ENCODE peak calls at places on chromosomes 4 and X, in nine cellular contexts. One of them, this sample, is unnamed.

GRCh38 chr4:91436556-91436955 is 867.2 kb upstream of the GRID2 start:
- DNase-seq in T-helper 1 cell: no peak
- DNase-seq in tibial nerve: no peak
- DNase-seq in iris pigment epithelial cell: no peak
- DNase-seq in iPS-NIHi11: no peak
- DNase-seq in NCI-H1436: no peak
- DNase-seq in T-helper 2 cell: no peak
- DNase-seq in Right ventricle myocardium superior: no peak
- DNase-seq in fibroblast of pulmonary artery: no peak
- DNase-seq in this sample: no peak

GRCh38 chr4:145920205-145920604 is 18.4 kb downstream of the ZNF827 start:
- DNase-seq in tibial nerve: no peak
- DNase-seq in NCI-H1436: no peak
- DNase-seq in T-helper 2 cell: no peak
- DNase-seq in T-helper 1 cell: no peak
- DNase-seq in iris pigment epithelial cell: peak
- DNase-seq in Right ventricle myocardium superior: no peak
- DNase-seq in iPS-NIHi11: no peak
- DNase-seq in fibroblast of pulmonary artery: peak
- DNase-seq in this sample: no peak

GRCh38 chr4:78612398-78613005 is 60.9 kb downstream of the ANXA3 start:
- DNase-seq in NCI-H1436: peak
- DNase-seq in iris pigment epithelial cell: peak
- DNase-seq in fibroblast of pulmonary artery: peak
- DNase-seq in T-helper 1 cell: no peak
- DNase-seq in Right ventricle myocardium superior: no peak
- DNase-seq in tibial nerve: no peak
- DNase-seq in T-helper 2 cell: no peak
- DNase-seq in iPS-NIHi11: peak
- DNase-seq in this sample: no peak

GRCh38 chr4:8101213-8101781 is 57.3 kb downstream of the ABLIM2 start:
- DNase-seq in T-helper 2 cell: no peak
- DNase-seq in fibroblast of pulmonary artery: peak
- DNase-seq in NCI-H1436: no peak
- DNase-seq in iris pigment epithelial cell: peak
- DNase-seq in Right ventricle myocardium superior: no peak
- DNase-seq in T-helper 1 cell: no peak
- DNase-seq in tibial nerve: peak
- DNase-seq in iPS-NIHi11: no peak
- DNase-seq in this sample: peak

GRCh38 chr4:149781150-149781549 is 34.5 kb downstream of the IQCM start:
- DNase-seq in T-helper 2 cell: no peak
- DNase-seq in Right ventricle myocardium superior: no peak
- DNase-seq in iris pigment epithelial cell: peak
- DNase-seq in T-helper 1 cell: no peak
- DNase-seq in fibroblast of pulmonary artery: peak
- DNase-seq in NCI-H1436: no peak
- DNase-seq in iPS-NIHi11: no peak
- DNase-seq in tibial nerve: no peak
- DNase-seq in this sample: no peak

GRCh38 chr4:37999000-37999745 is 39.0 kb downstream of the PTTG2 start:
- DNase-seq in T-helper 2 cell: no peak
- DNase-seq in NCI-H1436: peak
- DNase-seq in T-helper 1 cell: no peak
- DNase-seq in iPS-NIHi11: no peak
- DNase-seq in iris pigment epithelial cell: no peak
- DNase-seq in tibial nerve: no peak
- DNase-seq in Right ventricle myocardium superior: no peak
- DNase-seq in fibroblast of pulmonary artery: no peak
- DNase-seq in this sample: no peak

GRCh38 chr4:78477276-78477675 is 74.3 kb upstream of the ANXA3 start:
- DNase-seq in Right ventricle myocardium superior: no peak
- DNase-seq in T-helper 1 cell: no peak
- DNase-seq in T-helper 2 cell: no peak
- DNase-seq in iris pigment epithelial cell: peak
- DNase-seq in fibroblast of pulmonary artery: peak
- DNase-seq in iPS-NIHi11: no peak
- DNase-seq in NCI-H1436: no peak
- DNase-seq in tibial nerve: no peak
- DNase-seq in this sample: no peak

GRCh38 chr4:110704748-110705439 is 82.0 kb upstream of the PITX2 start:
- DNase-seq in Right ventricle myocardium superior: no peak
- DNase-seq in T-helper 2 cell: no peak
- DNase-seq in tibial nerve: no peak
- DNase-seq in fibroblast of pulmonary artery: no peak
- DNase-seq in iris pigment epithelial cell: no peak
- DNase-seq in NCI-H1436: no peak
- DNase-seq in iPS-NIHi11: no peak
- DNase-seq in T-helper 1 cell: no peak
- DNase-seq in this sample: no peak

GRCh38 chrX:73852022-73852421 is 289.0 kb downstream of the CHIC1 start:
- DNase-seq in NCI-H1436: no peak
- DNase-seq in iris pigment epithelial cell: no peak
- DNase-seq in iPS-NIHi11: no peak
- DNase-seq in Right ventricle myocardium superior: no peak
- DNase-seq in T-helper 2 cell: no peak
- DNase-seq in T-helper 1 cell: no peak
- DNase-seq in fibroblast of pulmonary artery: no peak
- DNase-seq in tibial nerve: no peak
- DNase-seq in this sample: no peak

GRCh38 chrX:119638725-119639471 is 32.7 kb upstream of the NKRF start:
- DNase-seq in iPS-NIHi11: no peak
- DNase-seq in tibial nerve: no peak
- DNase-seq in Right ventricle myocardium superior: no peak
- DNase-seq in NCI-H1436: no peak
- DNase-seq in iris pigment epithelial cell: peak
- DNase-seq in T-helper 2 cell: no peak
- DNase-seq in fibroblast of pulmonary artery: no peak
- DNase-seq in T-helper 1 cell: no peak
- DNase-seq in this sample: no peak

GRCh38 chr4:126697748-126698147 is 935.0 kb upstream of the INTU start:
- DNase-seq in T-helper 1 cell: no peak
- DNase-seq in fibroblast of pulmonary artery: peak
- DNase-seq in T-helper 2 cell: no peak
- DNase-seq in Right ventricle myocardium superior: no peak
- DNase-seq in iPS-NIHi11: no peak
- DNase-seq in NCI-H1436: no peak
- DNase-seq in tibial nerve: no peak
- DNase-seq in iris pigment epithelial cell: peak
- DNase-seq in this sample: no peak

GRCh38 chr4:8201341-8201781 is 2.3 kb downstream of the SH3TC1 start:
- DNase-seq in tibial nerve: no peak
- DNase-seq in T-helper 1 cell: no peak
- DNase-seq in T-helper 2 cell: no peak
- DNase-seq in NCI-H1436: no peak
- DNase-seq in Right ventricle myocardium superior: no peak
- DNase-seq in iPS-NIHi11: no peak
- DNase-seq in iris pigment epithelial cell: no peak
- DNase-seq in fibroblast of pulmonary artery: no peak
- DNase-seq in this sample: no peak

GRCh38 chr4:39341075-39341725 is 25.0 kb downstream of the RFC1 start:
- DNase-seq in tibial nerve: no peak
- DNase-seq in iPS-NIHi11: no peak
- DNase-seq in iris pigment epithelial cell: no peak
- DNase-seq in T-helper 1 cell: no peak
- DNase-seq in NCI-H1436: no peak
- DNase-seq in Right ventricle myocardium superior: no peak
- DNase-seq in fibroblast of pulmonary artery: no peak
- DNase-seq in T-helper 2 cell: no peak
- DNase-seq in this sample: no peak

GRCh38 chr4:134885436-134885835 is 683.8 kb upstream of the PABPC4L start:
- DNase-seq in NCI-H1436: no peak
- DNase-seq in Right ventricle myocardium superior: no peak
- DNase-seq in fibroblast of pulmonary artery: peak
- DNase-seq in iPS-NIHi11: no peak
- DNase-seq in T-helper 1 cell: no peak
- DNase-seq in tibial nerve: no peak
- DNase-seq in iris pigment epithelial cell: no peak
- DNase-seq in T-helper 2 cell: no peak
- DNase-seq in this sample: no peak

GRCh38 chrX:45765281-45765680 is 564.6 kb upstream of the DIPK2B start:
- DNase-seq in fibroblast of pulmonary artery: no peak
- DNase-seq in Right ventricle myocardium superior: no peak
- DNase-seq in tibial nerve: no peak
- DNase-seq in NCI-H1436: no peak
- DNase-seq in iris pigment epithelial cell: no peak
- DNase-seq in iPS-NIHi11: no peak
- DNase-seq in T-helper 1 cell: no peak
- DNase-seq in T-helper 2 cell: no peak
- DNase-seq in this sample: no peak

GRCh38 chrX:107780525-107780924 is 3.0 kb downstream of the NCBP2L start:
- DNase-seq in T-helper 1 cell: no peak
- DNase-seq in NCI-H1436: no peak
- DNase-seq in tibial nerve: no peak
- DNase-seq in fibroblast of pulmonary artery: no peak
- DNase-seq in iris pigment epithelial cell: no peak
- DNase-seq in T-helper 2 cell: no peak
- DNase-seq in iPS-NIHi11: no peak
- DNase-seq in Right ventricle myocardium superior: no peak
- DNase-seq in this sample: no peak

GRCh38 chr4:40438384-40439026 is 103.4 kb downstream of the CHRNA9 start:
- DNase-seq in iris pigment epithelial cell: no peak
- DNase-seq in T-helper 2 cell: no peak
- DNase-seq in Right ventricle myocardium superior: no peak
- DNase-seq in fibroblast of pulmonary artery: no peak
- DNase-seq in iPS-NIHi11: no peak
- DNase-seq in NCI-H1436: no peak
- DNase-seq in tibial nerve: no peak
- DNase-seq in T-helper 1 cell: no peak
- DNase-seq in this sample: no peak

GRCh38 chr4:51943221-51943620 is 76.9 kb downstream of the LRRC66 start:
- DNase-seq in T-helper 1 cell: no peak
- DNase-seq in Right ventricle myocardium superior: no peak
- DNase-seq in iris pigment epithelial cell: peak
- DNase-seq in iPS-NIHi11: no peak
- DNase-seq in tibial nerve: no peak
- DNase-seq in T-helper 2 cell: no peak
- DNase-seq in NCI-H1436: no peak
- DNase-seq in fibroblast of pulmonary artery: peak
- DNase-seq in this sample: no peak

GRCh38 chr4:139234258-139234657 is 45.8 kb downstream of the MGARP start:
- DNase-seq in iris pigment epithelial cell: no peak
- DNase-seq in Right ventricle myocardium superior: no peak
- DNase-seq in NCI-H1436: no peak
- DNase-seq in tibial nerve: no peak
- DNase-seq in iPS-NIHi11: no peak
- DNase-seq in fibroblast of pulmonary artery: no peak
- DNase-seq in T-helper 1 cell: no peak
- DNase-seq in T-helper 2 cell: no peak
- DNase-seq in this sample: no peak

GRCh38 chrX:94216738-94217137 is 542.7 kb downstream of the FAM133A start:
- DNase-seq in Right ventricle myocardium superior: no peak
- DNase-seq in tibial nerve: no peak
- DNase-seq in iris pigment epithelial cell: no peak
- DNase-seq in T-helper 2 cell: no peak
- DNase-seq in T-helper 1 cell: no peak
- DNase-seq in iPS-NIHi11: peak
- DNase-seq in fibroblast of pulmonary artery: no peak
- DNase-seq in NCI-H1436: no peak
- DNase-seq in this sample: no peak

GRCh38 chr4:123618606-123619005 is 222.0 kb downstream of the SPRY1 start:
- DNase-seq in T-helper 1 cell: no peak
- DNase-seq in NCI-H1436: no peak
- DNase-seq in iPS-NIHi11: no peak
- DNase-seq in iris pigment epithelial cell: no peak
- DNase-seq in fibroblast of pulmonary artery: no peak
- DNase-seq in T-helper 2 cell: no peak
- DNase-seq in Right ventricle myocardium superior: no peak
- DNase-seq in tibial nerve: no peak
- DNase-seq in this sample: no peak

GRCh38 chrX:130347336-130347735 is 7.6 kb downstream of the SLC25A14 start:
- DNase-seq in iris pigment epithelial cell: peak
- DNase-seq in fibroblast of pulmonary artery: no peak
- DNase-seq in NCI-H1436: no peak
- DNase-seq in tibial nerve: no peak
- DNase-seq in iPS-NIHi11: no peak
- DNase-seq in T-helper 2 cell: no peak
- DNase-seq in T-helper 1 cell: no peak
- DNase-seq in Right ventricle myocardium superior: no peak
- DNase-seq in this sample: no peak

GRCh38 chrX:54280466-54280865 is 77.4 kb downstream of the WNK3 start:
- DNase-seq in fibroblast of pulmonary artery: no peak
- DNase-seq in tibial nerve: no peak
- DNase-seq in T-helper 2 cell: no peak
- DNase-seq in T-helper 1 cell: no peak
- DNase-seq in iPS-NIHi11: no peak
- DNase-seq in NCI-H1436: no peak
- DNase-seq in Right ventricle myocardium superior: no peak
- DNase-seq in iris pigment epithelial cell: no peak
- DNase-seq in this sample: no peak

GRCh38 chrX:19660604-19661003 is 145.3 kb upstream of the MAP3K15 start:
- DNase-seq in Right ventricle myocardium superior: no peak
- DNase-seq in fibroblast of pulmonary artery: peak
- DNase-seq in tibial nerve: no peak
- DNase-seq in T-helper 1 cell: no peak
- DNase-seq in iPS-NIHi11: no peak
- DNase-seq in iris pigment epithelial cell: no peak
- DNase-seq in T-helper 2 cell: no peak
- DNase-seq in NCI-H1436: no peak
- DNase-seq in this sample: no peak

GRCh38 chr4:47829438-47829837 is 8.4 kb downstream of the CORIN start:
- DNase-seq in T-helper 1 cell: no peak
- DNase-seq in iris pigment epithelial cell: no peak
- DNase-seq in Right ventricle myocardium superior: peak
- DNase-seq in fibroblast of pulmonary artery: no peak
- DNase-seq in tibial nerve: no peak
- DNase-seq in T-helper 2 cell: no peak
- DNase-seq in NCI-H1436: no peak
- DNase-seq in iPS-NIHi11: no peak
- DNase-seq in this sample: no peak

GRCh38 chr4:146310319-146311021 is 96.1 kb downstream of the REELD1 start:
- DNase-seq in iPS-NIHi11: no peak
- DNase-seq in iris pigment epithelial cell: no peak
- DNase-seq in NCI-H1436: no peak
- DNase-seq in T-helper 2 cell: no peak
- DNase-seq in Right ventricle myocardium superior: no peak
- DNase-seq in fibroblast of pulmonary artery: no peak
- DNase-seq in T-helper 1 cell: no peak
- DNase-seq in tibial nerve: no peak
- DNase-seq in this sample: no peak

GRCh38 chr4:7379161-7379560 is 55.6 kb downstream of the PSAPL1 start:
- DNase-seq in Right ventricle myocardium superior: no peak
- DNase-seq in iPS-NIHi11: no peak
- DNase-seq in fibroblast of pulmonary artery: no peak
- DNase-seq in T-helper 2 cell: no peak
- DNase-seq in iris pigment epithelial cell: no peak
- DNase-seq in NCI-H1436: no peak
- DNase-seq in T-helper 1 cell: no peak
- DNase-seq in tibial nerve: no peak
- DNase-seq in this sample: no peak

GRCh38 chr4:15805583-15806517 is 27.7 kb downstream of the CD38 start:
- DNase-seq in tibial nerve: no peak
- DNase-seq in Right ventricle myocardium superior: no peak
- DNase-seq in fibroblast of pulmonary artery: peak
- DNase-seq in T-helper 1 cell: no peak
- DNase-seq in iris pigment epithelial cell: peak
- DNase-seq in NCI-H1436: peak
- DNase-seq in T-helper 2 cell: no peak
- DNase-seq in iPS-NIHi11: peak
- DNase-seq in this sample: no peak

GRCh38 chrX:34379891-34380290 is 247.8 kb upstream of the FAM47A start:
- DNase-seq in iPS-NIHi11: no peak
- DNase-seq in fibroblast of pulmonary artery: peak
- DNase-seq in tibial nerve: no peak
- DNase-seq in T-helper 1 cell: no peak
- DNase-seq in iris pigment epithelial cell: no peak
- DNase-seq in NCI-H1436: no peak
- DNase-seq in T-helper 2 cell: no peak
- DNase-seq in Right ventricle myocardium superior: no peak
- DNase-seq in this sample: no peak

GRCh38 chr4:56112377-56112776 is 163.6 kb downstream of the CEP135 start:
- DNase-seq in tibial nerve: no peak
- DNase-seq in T-helper 2 cell: no peak
- DNase-seq in iris pigment epithelial cell: no peak
- DNase-seq in fibroblast of pulmonary artery: no peak
- DNase-seq in iPS-NIHi11: peak
- DNase-seq in Right ventricle myocardium superior: no peak
- DNase-seq in NCI-H1436: no peak
- DNase-seq in T-helper 1 cell: no peak
- DNase-seq in this sample: no peak

GRCh38 chr4:171812377-171813194 is 618 bp upstream of the GALNTL6 start:
- DNase-seq in NCI-H1436: no peak
- DNase-seq in T-helper 2 cell: no peak
- DNase-seq in Right ventricle myocardium superior: no peak
- DNase-seq in iris pigment epithelial cell: peak
- DNase-seq in T-helper 1 cell: no peak
- DNase-seq in tibial nerve: no peak
- DNase-seq in fibroblast of pulmonary artery: no peak
- DNase-seq in iPS-NIHi11: peak
- DNase-seq in this sample: no peak